ENCODE peak calls at places on chromosomes 2 and 18, in four cellular contexts. V, H, S and M are unnamed samples.

GRCh38 chr2:241798081-241798630 is 10.8 kb upstream of the NEU4 start:
- DNase-seq in H (no peak), V (no peak), S (no peak), M (no peak)

GRCh38 chr2:240911641-240912265 is 5.6 kb downstream of the CROCC2 start:
- DNase-seq in S (peak), V (no peak), H (no peak), M (no peak)

GRCh38 chr18:11316546-11316945 is 167.2 kb upstream of the PIEZO2 start:
- DNase-seq in V (no peak), H (no peak), S (no peak), M (no peak)

GRCh38 chr2:45652090-45653050 is 895 bp downstream of the PRKCE start:
- DNase-seq in S (peak), H (peak), V (no peak), M (no peak)

GRCh38 chr2:239735131-239735828 is 289.9 kb downstream of the NDUFA10 start:
- DNase-seq in S (no peak), H (no peak), V (peak), M (no peak)

GRCh38 chr2:69718338-69718965 is 23.5 kb upstream of the ANXA4 start:
- DNase-seq in V (no peak), S (no peak), H (no peak), M (no peak)

GRCh38 chr2:84424152-84424551 is 34.9 kb downstream of the SUCLG1 start:
- DNase-seq in V (peak), S (peak), H (no peak), M (no peak)

GRCh38 chr18:21084511-21085078 is 27.0 kb downstream of the ROCK1 start:
- DNase-seq in H (no peak), V (no peak), S (no peak), M (no peak)

GRCh38 chr2:99101697-99102096 is 39.8 kb upstream of the C2orf15 start:
- DNase-seq in H (no peak), S (peak), V (no peak), M (no peak)

GRCh38 chr2:107625982-107626381 is 200.7 kb upstream of the RGPD4 start:
- DNase-seq in S (no peak), H (no peak), V (no peak), M (no peak)

GRCh38 chr2:20576598-20577115 is 74.2 kb downstream of the HS1BP3 start:
- DNase-seq in S (no peak), H (no peak), V (no peak), M (no peak)

GRCh38 chr2:196123679-196124373 is 47.6 kb downstream of the STK17B start:
- DNase-seq in S (peak), V (peak), H (no peak), M (no peak)

GRCh38 chr2:172394008-172394407 is 33.4 kb upstream of the ITGA6 start:
- DNase-seq in V (no peak), H (no peak), S (no peak), M (no peak)

GRCh38 chr2:161580426-161580825 is 43.8 kb upstream of the SLC4A10 start:
- DNase-seq in V (no peak), H (no peak), S (no peak), M (no peak)

GRCh38 chr18:75854174-75854573 is 426.7 kb upstream of the SMIM21 start:
- DNase-seq in V (peak), H (peak), S (no peak), M (no peak)

GRCh38 chr2:173354601-173355131 is at the start of gene CDCA7:
- DNase-seq in S (peak), V (peak), H (peak), M (no peak)

GRCh38 chr2:29123584-29124349 is 8.6 kb downstream of the CLIP4 start:
- DNase-seq in S (peak), V (no peak), H (no peak), M (peak)

GRCh38 chr2:1614564-1614963 is 129.8 kb downstream of the PXDN start:
- DNase-seq in V (no peak), H (no peak), S (no peak), M (no peak)

GRCh38 chr18:70132999-70133398 is 72.5 kb downstream of the RTTN start:
- DNase-seq in V (no peak), S (peak), H (no peak), M (peak)

GRCh38 chr2:22513563-22513962 is 871.4 kb upstream of the KLHL29 start:
- DNase-seq in S (no peak), V (no peak), H (no peak), M (no peak)

GRCh38 chr18:32319084-32319483 is 129.2 kb downstream of the MEP1B start:
- DNase-seq in S (no peak), H (no peak), V (no peak), M (no peak)

GRCh38 chr2:96869824-96870630 is at the start of gene SEMA4C:
- DNase-seq in H (peak), V (peak), S (peak), M (no peak)

GRCh38 chr18:48769006-48769646 is 181.6 kb downstream of the SMAD7 start:
- DNase-seq in H (no peak), V (no peak), S (no peak), M (no peak)

GRCh38 chr2:171185941-171186340 is 25.2 kb upstream of the TLK1 start:
- DNase-seq in S (peak), V (no peak), H (no peak), M (peak)

GRCh38 chr2:68710336-68710735 is 24.3 kb upstream of the ARHGAP25 start:
- DNase-seq in V (no peak), H (no peak), S (no peak), M (no peak)

GRCh38 chr2:187966924-187967323 is 324.8 kb upstream of the GULP1 start:
- DNase-seq in H (no peak), S (no peak), V (no peak), M (no peak)

GRCh38 chr2:216596234-216596985 is 36.8 kb upstream of the IGFBP2 start:
- DNase-seq in S (peak), H (no peak), V (no peak), M (peak)

GRCh38 chr2:53403836-53404413 is 363.7 kb upstream of the CHAC2 start:
- DNase-seq in V (no peak), S (peak), H (no peak), M (no peak)

GRCh38 chr18:64679121-64679520 is 530.2 kb upstream of the LINC00305 start:
- DNase-seq in S (no peak), H (no peak), V (no peak), M (no peak)

GRCh38 chr2:207902822-207903221 is 122.5 kb downstream of the PLEKHM3 start:
- DNase-seq in V (no peak), S (peak), H (no peak), M (no peak)

GRCh38 chr2:54396107-54396506 is 60.0 kb upstream of the SPTBN1 start:
- DNase-seq in H (no peak), V (no peak), S (peak), M (no peak)

GRCh38 chr2:71897836-71898235 is 249.8 kb downstream of the CYP26B1 start:
- DNase-seq in H (no peak), V (peak), S (no peak), M (no peak)

GRCh38 chr2:61178603-61179545 is 16.9 kb downstream of the C2orf74 start:
- DNase-seq in V (no peak), H (no peak), S (peak), M (no peak)

GRCh38 chr2:33425660-33426059 is 50.8 kb upstream of the RASGRP3 start:
- DNase-seq in S (peak), V (no peak), H (no peak), M (no peak)

GRCh38 chr2:111975819-111976218 is 77.4 kb downstream of the MERTK start:
- DNase-seq in H (no peak), V (no peak), S (no peak), M (no peak)

GRCh38 chr2:98444436-98445166 is at the start of gene INPP4A:
- DNase-seq in S (peak), H (peak), V (peak), M (no peak)

GRCh38 chr2:18474690-18475089 is 85.8 kb downstream of the RDH14 start:
- DNase-seq in V (no peak), H (no peak), S (peak), M (no peak)

GRCh38 chr2:10462178-10463083 is 14.3 kb upstream of the ODC1 start:
- DNase-seq in S (no peak), H (no peak), V (peak), M (no peak)

GRCh38 chr2:10454505-10454904 is 6.4 kb upstream of the ODC1 start:
- DNase-seq in S (no peak), H (no peak), V (no peak), M (no peak)

GRCh38 chr2:10465915-10466314 is 17.8 kb upstream of the ODC1 start:
- DNase-seq in S (no peak), H (no peak), V (no peak), M (no peak)

GRCh38 chr2:10457846-10458563 is 9.9 kb upstream of the ODC1 start:
- DNase-seq in H (no peak), S (peak), V (no peak), M (no peak)

DNA sequence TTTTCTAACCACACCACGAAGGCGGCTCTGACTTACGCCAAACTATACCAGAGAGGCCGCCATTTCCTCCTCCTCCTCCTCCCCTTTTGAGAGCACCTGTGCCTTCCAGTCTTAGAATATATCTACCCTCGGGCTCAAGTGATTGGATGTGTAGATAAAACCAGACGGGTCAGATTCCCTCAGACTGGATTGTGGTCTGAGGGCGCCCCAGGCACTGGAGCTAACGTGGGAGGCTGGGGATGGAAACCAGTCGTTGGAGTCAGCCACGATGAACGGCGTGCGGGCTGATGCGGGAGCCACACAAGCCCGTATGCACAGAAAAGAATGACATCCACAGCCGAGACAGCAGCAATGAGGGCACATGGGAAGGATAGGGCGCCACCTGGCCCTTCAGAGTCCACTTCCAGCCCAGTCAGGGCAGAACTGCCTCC is 12.3 kb upstream of the ODC1 start:
- DNase-seq in V (no peak), H (no peak), S (no peak), M (no peak)
- TF ChIP-seq CTCF in V (no peak), H (no peak), S (no peak), M (no peak)

DNA sequence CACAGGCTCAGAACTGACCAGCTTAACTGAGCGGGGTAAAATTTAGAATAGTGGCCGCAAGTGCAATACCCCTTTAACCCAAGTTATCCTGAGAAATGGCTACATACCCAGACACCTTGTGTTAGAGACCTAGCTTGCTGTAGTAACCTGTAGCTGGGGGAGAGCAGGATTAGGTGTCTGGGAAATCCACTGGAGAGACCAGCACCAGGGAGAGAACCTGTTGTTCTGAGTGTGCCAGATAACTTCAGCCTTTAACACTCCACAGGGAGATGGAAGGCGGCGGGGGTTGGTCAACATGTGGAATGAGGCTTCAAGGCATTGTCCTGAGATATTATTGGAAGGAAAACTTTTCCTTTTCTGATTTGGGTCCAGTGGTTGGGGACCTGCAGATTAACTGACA is 356.0 kb downstream of the PTPRM start:
- DNase-seq in H (no peak), S (no peak), V (no peak), M (no peak)
- TF ChIP-seq CTCF in H (no peak), S (no peak), V (no peak), M (no peak)

DNA sequence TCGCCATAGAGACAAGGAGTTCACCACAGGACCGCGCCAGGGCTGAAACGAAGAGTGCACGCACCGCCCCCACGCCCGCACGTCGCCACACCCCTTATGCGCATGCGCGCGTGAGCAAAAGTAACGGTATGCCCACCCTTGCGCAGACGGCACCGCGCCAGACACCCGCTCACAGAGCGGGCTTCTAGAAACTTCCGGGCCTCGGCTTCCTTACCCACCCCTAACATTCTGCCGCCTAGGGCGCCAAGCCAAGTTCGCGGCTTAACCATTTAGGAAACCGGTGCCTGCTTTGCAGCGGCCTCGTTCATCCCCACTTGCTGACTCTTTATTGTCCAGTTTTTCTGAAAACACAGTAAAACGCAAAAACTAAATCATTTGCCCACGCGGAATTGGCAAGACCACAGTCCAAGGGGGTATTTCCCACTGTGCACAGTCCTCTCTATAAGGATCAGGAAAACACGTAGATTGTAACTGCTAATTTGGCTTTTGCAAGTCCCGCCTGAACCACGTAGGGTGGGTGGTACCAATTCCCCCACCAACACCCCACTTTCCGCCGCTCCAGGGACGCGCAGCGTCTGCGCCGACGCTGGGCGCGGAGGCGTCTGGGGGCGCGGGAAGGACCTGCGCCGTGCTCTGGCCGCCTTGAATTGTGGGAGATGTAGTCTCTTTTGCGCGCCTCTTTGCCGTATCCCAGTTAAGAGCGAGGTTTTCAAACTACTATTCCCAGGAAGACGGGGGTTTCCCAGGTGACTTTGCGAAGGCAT is at the start of the genes FBXO15 and TIMM21:
- DNase-seq in H (peak), S (peak), V (peak), M (peak)
- TF ChIP-seq CTCF in H (no peak), S (no peak), V (no peak), M (no peak)

DNA sequence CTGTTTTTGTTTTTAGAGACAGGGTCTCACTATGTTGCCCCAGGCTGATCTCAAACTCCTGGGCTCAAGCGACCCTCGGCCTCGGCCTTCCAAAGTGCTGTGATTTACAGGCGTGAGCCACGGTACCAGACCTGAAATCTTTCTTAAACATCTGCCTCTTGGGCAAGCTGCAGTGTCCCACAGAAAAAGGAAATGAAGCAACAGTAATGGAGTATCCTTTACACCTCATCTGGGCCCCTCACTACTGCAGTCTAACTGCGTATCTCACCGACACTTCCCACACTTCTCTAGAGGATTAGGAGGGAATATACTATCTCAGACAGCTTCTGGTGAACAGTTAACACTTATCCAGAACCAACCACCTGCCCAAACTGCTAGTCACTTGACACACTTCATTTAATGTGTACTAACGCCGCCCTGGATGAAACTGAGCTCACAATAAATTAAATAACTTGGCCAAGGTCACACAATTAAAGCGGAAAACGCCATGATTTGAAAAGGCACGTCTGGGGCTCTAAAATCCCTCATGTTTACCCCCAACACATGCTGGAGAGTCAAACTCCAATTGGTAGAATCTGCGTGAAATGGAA is 1.0 kb downstream of the COX7A2L start:
- DNase-seq in S (peak), H (no peak), V (peak), M (no peak)
- TF ChIP-seq CTCF in S (no peak), H (no peak), V (no peak), M (no peak)

GRCh38 chr18:160831-161570 is 2.6 kb downstream of the USP14 start:
- DNase-seq in V (no peak), S (no peak), H (no peak), M (no peak)

GRCh38 chr18:159933-160332 is 1.6 kb downstream of the USP14 start:
- DNase-seq in H (no peak), V (no peak), S (no peak), M (no peak)

GRCh38 chr18:156514-157230 is 1.7 kb upstream of the USP14 start:
- DNase-seq in V (no peak), H (no peak), S (no peak), M (no peak)

GRCh38 chr18:159037-159652 is 788 bp downstream of the USP14 start:
- DNase-seq in S (peak), H (no peak), V (no peak), M (no peak)

DNA sequence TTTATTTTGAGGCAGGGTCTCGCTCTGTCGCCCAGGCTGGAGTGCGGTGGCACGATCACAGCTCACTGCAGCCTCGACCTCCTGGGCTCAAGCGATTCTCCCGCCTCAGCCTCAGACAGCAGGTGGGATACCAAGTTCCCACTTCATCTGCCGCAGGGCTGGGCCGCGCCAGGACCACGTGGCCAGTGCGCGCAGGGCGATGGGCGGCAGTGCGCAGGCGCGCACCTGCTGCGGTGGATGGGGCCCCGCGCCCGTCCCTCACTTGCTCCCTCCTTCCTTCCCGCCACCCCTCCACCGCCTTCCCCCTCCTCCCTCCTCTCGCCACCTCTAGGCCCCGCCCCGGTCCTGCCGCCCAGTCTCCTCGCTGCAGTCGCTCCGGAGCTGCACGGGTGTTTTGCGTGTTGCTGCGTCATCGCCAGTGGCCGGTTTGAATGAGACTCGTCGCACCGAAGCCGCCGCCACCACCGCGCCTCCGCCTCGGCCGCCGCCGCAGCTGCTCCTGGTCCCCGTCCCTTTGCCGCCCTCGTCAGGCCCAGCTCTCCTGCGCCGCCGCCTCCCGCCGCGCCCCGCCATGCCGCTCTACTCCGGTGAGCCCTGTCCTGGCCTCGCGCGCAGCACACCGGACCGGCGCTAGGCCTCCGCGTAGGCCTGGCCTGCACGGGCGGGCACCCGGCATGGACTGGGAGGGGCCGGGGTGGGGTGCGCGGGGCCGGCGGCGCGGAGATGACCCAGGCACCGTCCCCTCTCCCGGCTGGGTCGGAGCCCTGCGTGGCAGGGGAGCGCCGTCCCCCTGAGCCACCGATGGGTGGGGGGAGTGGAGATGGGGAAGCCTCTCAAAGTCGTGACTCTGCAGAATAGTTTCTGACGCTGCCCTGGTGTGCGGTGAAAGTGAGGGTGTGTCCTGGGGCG is at the start of gene USP14:
- DNase-seq in S (peak), V (peak), H (peak), M (peak)
- TF ChIP-seq CTCF in S (no peak), V (no peak), H (no peak), M (no peak)

GRCh38 chr18:35511833-35512232 is 14.1 kb upstream of the INO80C start:
- DNase-seq in V (no peak), S (no peak), H (no peak), M (no peak)
- TF ChIP-seq CTCF in V (peak), S (no peak), H (no peak), M (no peak)

DNA sequence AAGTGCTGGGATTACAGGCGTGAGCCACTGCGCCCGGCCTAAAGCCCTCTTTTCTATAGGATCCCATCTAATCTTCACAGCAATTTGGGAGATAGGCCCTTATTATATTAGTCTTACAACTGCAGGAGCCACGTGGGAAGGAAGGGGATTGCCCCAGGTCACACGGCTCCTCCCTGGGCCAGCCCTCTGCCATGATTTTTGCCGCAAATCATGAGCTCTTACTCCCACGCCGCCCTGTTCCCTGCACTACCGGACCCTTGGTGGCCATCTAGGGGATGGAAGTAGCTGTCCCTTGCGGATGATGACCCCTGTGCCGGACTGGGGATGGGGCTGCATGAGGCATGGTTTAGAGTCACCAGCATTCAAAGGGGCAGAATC is 28.4 kb upstream of the PTMA start:
- DNase-seq in H (no peak), V (no peak), S (no peak), M (no peak)
- TF ChIP-seq CTCF in H (no peak), V (no peak), S (no peak), M (no peak)

GRCh38 chr2:199779589-199779988 is 71.4 kb downstream of the FTCDNL1 start:
- DNase-seq in S (no peak), H (no peak), V (no peak), M (no peak)
- TF ChIP-seq CTCF in S (no peak), H (no peak), V (no peak), M (no peak)